ENCODE peak calls at places on chromosomes 11 and 22, in seven cellular contexts. X, V, O, C, F, R and P are unnamed samples.

GRCh38 chr22:49825944-49826602 is 1.6 kb downstream of the BRD1 start:
- DNase-seq in X (no peak), V (no peak), F (no peak), R (peak), O (no peak), C (peak), P (peak)

GRCh38 chr11:118111019-118111743 is 24.4 kb upstream of the SMIM35 start:
- DNase-seq in O (no peak), F (no peak), X (no peak), V (no peak), R (no peak), C (no peak), P (no peak)

GRCh38 chr11:48210052-48210451 is 6.6 kb upstream of the OR4B1 start:
- DNase-seq in X (no peak), F (no peak), C (no peak), O (no peak), R (peak), V (no peak), P (no peak)

GRCh38 chr11:7471071-7471470 is 14.2 kb upstream of the OLFML1 start:
- DNase-seq in C (no peak), R (no peak), F (no peak), O (no peak), V (no peak), X (no peak), P (no peak)

GRCh38 chr11:109043318-109043717 is 378.4 kb downstream of the DDX10 start:
- DNase-seq in C (no peak), O (no peak), F (no peak), X (no peak), V (no peak), R (no peak), P (no peak)

GRCh38 chr22:44398791-44399190 is 86.0 kb upstream of the SHISAL1 start:
- DNase-seq in F (no peak), X (no peak), C (no peak), R (no peak), V (peak), O (peak), P (no peak)

GRCh38 chr22:43378011-43378704 is 33.7 kb upstream of the MPPED1 start:
- DNase-seq in V (no peak), F (peak), C (peak), O (no peak), R (peak), X (no peak), P (no peak)

GRCh38 chr11:11849127-11849746 is 7.5 kb downstream of the USP47 start:
- DNase-seq in V (peak), R (peak), X (no peak), C (peak), O (peak), F (peak), P (peak)

GRCh38 chr11:79076526-79077115 is 364.2 kb downstream of the TENM4 start:
- DNase-seq in R (peak), F (no peak), X (no peak), V (peak), C (peak), O (peak), P (peak)

GRCh38 chr11:82994615-82995014 is 77.1 kb downstream of the RAB30 start:
- DNase-seq in O (no peak), X (no peak), C (no peak), R (no peak), F (no peak), V (no peak), P (no peak)

GRCh38 chr11:107457205-107457557 is 444 bp downstream of the CWF19L2 start:
- DNase-seq in O (no peak), C (no peak), F (no peak), V (peak), X (no peak), R (peak), P (peak)

GRCh38 chr22:41052661-41053490 is 39.5 kb upstream of the EP300 start:
- DNase-seq in R (peak), C (no peak), X (no peak), F (no peak), O (no peak), V (no peak), P (no peak)
- H3K4me3 ChIP-seq in R (no peak), C (no peak), X (no peak), F (no peak), O (no peak), V (no peak), P (no peak)

DNA sequence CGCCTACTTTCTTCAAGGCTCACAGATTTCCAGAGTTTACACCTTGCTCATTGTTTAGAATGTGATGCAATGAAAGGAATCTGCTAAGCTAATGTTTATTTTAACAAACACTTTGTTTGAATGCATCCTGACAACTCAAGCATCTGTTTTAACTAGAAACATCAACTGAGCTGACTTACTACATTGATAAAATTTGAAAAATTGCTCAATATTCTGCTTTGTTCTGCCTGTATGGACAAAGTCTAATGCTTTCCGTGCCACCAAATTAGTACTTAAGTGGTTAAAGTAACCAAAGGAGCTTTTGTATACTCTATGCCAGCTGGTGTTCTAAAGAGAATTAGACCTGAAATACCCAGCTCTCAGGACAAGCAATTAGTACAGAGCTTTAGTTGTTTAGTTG is 105.2 kb downstream of the MAML2 start:
- DNase-seq in F (no peak), X (no peak), O (no peak), C (no peak), V (no peak), R (no peak), P (no peak)
- H3K4me3 ChIP-seq in F (no peak), X (no peak), O (no peak), C (no peak), V (no peak), R (no peak), P (no peak)

GRCh38 chr11:76385903-76386302 is 4.8 kb downstream of the GVQW3 start:
- DNase-seq in R (no peak), O (no peak), C (no peak), F (no peak), X (no peak), V (no peak), P (peak)

GRCh38 chr11:76379811-76380160 is 1.1 kb downstream of the THAP12 start:
- DNase-seq in V (no peak), X (no peak), O (no peak), R (no peak), F (no peak), C (no peak), P (no peak)

GRCh38 chr11:76380977-76381719 is at the start of the genes GVQW3 and THAP12:
- DNase-seq in R (peak), F (peak), V (peak), X (peak), C (peak), O (peak), P (peak)

GRCh38 chr11:76380161-76380976 is 563 bp downstream of the THAP12 start:
- DNase-seq in C (no peak), O (no peak), X (no peak), F (no peak), V (peak), R (peak), P (peak)

DNA sequence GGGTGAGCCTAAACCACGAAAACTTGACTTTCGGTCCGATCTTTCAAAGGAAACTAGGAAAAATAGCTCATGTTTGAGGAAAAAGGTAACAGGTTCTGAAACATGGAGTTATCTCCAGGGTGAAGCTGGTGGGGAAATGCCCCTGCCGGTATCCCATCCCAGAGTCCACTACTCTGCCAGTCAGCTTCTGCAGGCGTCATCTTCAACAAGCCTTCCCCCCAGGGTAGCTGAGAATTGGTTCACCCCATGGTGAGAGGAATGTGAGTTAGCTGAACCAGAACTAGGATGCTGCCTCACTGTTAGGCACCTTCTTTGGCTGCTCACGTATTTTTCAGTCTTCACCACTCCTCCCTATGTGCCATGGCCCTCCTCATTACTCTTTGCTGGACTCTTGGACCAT is 1.1 kb downstream of the GVQW3 start:
- DNase-seq in R (no peak), O (no peak), C (no peak), X (no peak), F (no peak), V (no peak), P (no peak)
- H3K4me3 ChIP-seq in R (no peak), O (peak), C (no peak), X (no peak), F (peak), V (peak), P (no peak)

GRCh38 chr11:20132667-20133039 is 27.6 kb downstream of the DBX1 start:
- DNase-seq in V (no peak), O (no peak), X (no peak), F (no peak), R (no peak), C (no peak), P (no peak)
- H3K4me3 ChIP-seq in V (no peak), O (peak), X (no peak), F (no peak), R (no peak), C (peak), P (no peak)

DNA sequence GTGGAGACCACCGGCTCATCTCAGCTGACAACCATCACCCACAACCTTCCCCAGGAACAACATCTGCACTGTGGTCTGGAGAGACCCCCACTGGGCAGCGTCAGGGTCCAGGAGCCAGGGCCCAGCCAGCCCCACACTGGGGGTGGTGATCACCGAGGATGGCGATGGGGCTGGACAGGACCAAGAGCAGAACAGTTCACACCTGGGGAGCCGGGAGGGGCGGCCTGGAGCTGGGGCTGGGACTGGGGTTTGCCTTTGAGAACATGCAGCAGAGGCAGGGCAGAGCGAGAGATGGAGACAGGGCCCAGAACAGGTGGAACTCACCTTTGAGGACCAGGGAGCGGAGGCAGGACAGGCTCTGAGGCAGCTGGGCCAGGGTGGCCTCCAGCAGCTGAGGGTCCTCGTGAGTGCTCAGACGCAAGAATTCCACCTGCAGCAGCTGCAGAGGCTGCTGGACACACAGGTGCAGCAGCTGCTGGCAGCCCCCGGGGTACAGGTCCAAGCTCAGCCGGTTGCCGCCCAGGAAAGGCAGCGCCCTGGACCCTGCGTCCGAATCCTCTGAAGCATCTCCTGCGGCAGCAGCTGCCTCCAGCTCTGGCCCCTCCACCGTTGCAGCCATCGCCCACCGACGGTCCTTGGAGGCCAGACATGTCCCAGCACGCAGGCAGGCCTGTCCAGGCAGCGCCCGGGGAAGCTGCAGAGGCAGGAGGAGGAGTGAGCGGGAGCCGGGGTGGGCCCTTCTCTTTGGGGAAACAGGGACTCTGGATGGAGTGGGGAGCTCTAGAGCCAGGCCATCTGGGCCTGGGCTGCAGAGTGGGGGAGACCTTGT is 1.0 kb downstream of the PIDD1 start:
- DNase-seq in C (no peak), R (no peak), O (no peak), X (no peak), F (no peak), V (peak), P (peak)
- H3K4me3 ChIP-seq in C (peak), R (peak), O (peak), X (peak), F (peak), V (peak), P (peak)

GRCh38 chr11:64644348-64645242 is 53.6 kb downstream of the SLC22A12 start:
- DNase-seq in V (peak), O (no peak), R (no peak), X (no peak), F (no peak), C (no peak), P (peak)
- H3K4me3 ChIP-seq in V (no peak), O (no peak), R (no peak), X (no peak), F (no peak), C (no peak), P (peak)

GRCh38 chr11:123363556-123363955 is 66.5 kb upstream of the GRAMD1B start:
- DNase-seq in O (peak), C (no peak), R (no peak), X (no peak), F (no peak), V (no peak), P (no peak)
- H3K4me3 ChIP-seq in O (peak), C (no peak), R (no peak), X (no peak), F (peak), V (no peak), P (no peak)